ENCODE peak calls at places on chromosomes 4 and X, in eight cellular contexts. N is GM03348; H is HCEC 1CT; T is AG09309; M is stimulated activated effector memory CD8-positive, alpha-beta T cell treated with anti-CD3 and anti-CD28 coated beads, Interleukin-12 subunit alpha, Interleukin-12 subunit beta, amount 100 ng/mL, for 72 hours; P is activated CD4-positive, alpha-beta T cell treated with anti-CD3 and anti-CD28 coated beads, Interleukin-2, amount 10 ng/mL, durations not matched to agents 7 days and 5 days; I is activated T-cell treated with anti-CD3 and anti-CD28 coated beads for 48 hours; O is GM12865. U is an unnamed sample.

GRCh38 chr4:122633211-122633610 is 12.3 kb upstream of the IL21 start:
- DNase-seq in N (peak; percentile 11), H (no peak), T (no peak), M (no peak), P (no peak), I (no peak), O (no peak), U (peak; percentile 59)

GRCh38 chr4:155544547-155544946 is 122.1 kb upstream of the GUCY1A1 start:
- DNase-seq in N (no peak), H (no peak), T (no peak), M (no peak), P (no peak), I (no peak), O (no peak), U (no peak)

GRCh38 chr4:8472166-8472688 is 31.6 kb downstream of the TRMT44 start:
- DNase-seq in N (no peak), H (no peak), T (no peak), M (no peak), P (no peak), I (no peak), O (no peak), U (no peak)

GRCh38 chrX:110210417-110211139 is 107.3 kb downstream of the AMMECR1 start:
- DNase-seq in N (peak; percentile 34), H (peak; percentile 89), T (peak; percentile 56), M (no peak), P (no peak), I (no peak), O (no peak), U (peak; percentile 61)

GRCh38 chr4:143085224-143085623 is 99.5 kb upstream of the USP38 start:
- DNase-seq in N (peak; percentile 19), H (no peak), T (no peak), M (no peak), P (no peak), I (no peak), O (no peak), U (no peak)

GRCh38 chr4:179596621-179597020 is 2154.4 kb upstream of the AGA start:
- DNase-seq in N (no peak), H (no peak), T (no peak), M (no peak), P (no peak), I (no peak), O (no peak), U (no peak)

GRCh38 chrX:53813663-53814440 is 127.3 kb upstream of the HUWE1 start:
- DNase-seq in N (no peak), H (no peak), T (no peak), M (no peak), P (no peak), I (no peak), O (no peak), U (no peak)

GRCh38 chrX:39654183-39654925 is 443.4 kb downstream of the BCOR start:
- DNase-seq in N (no peak), H (no peak), T (no peak), M (no peak), P (no peak), I (no peak), O (no peak), U (no peak)

U was measured in BJ.